ENCODE peak calls at places on chromosomes 4 and X, in four cellular contexts. One of them, this sample, is unnamed.

GRCh38 chrX:68177542-68177941 is 255.8 kb downstream of the OPHN1 start:
- DNase-seq in HCT116: no peak
- DNase-seq in uterus: no peak
- DNase-seq in GM12864: no peak
- DNase-seq in this sample: no peak

GRCh38 chrX:4588893-4589292 is 875.4 kb upstream of the PRKX start:
- DNase-seq in HCT116: no peak
- DNase-seq in uterus: no peak
- DNase-seq in GM12864: no peak
- DNase-seq in this sample: no peak

GRCh38 chrX:39627257-39627656 is 470.5 kb downstream of the BCOR start:
- DNase-seq in HCT116: no peak
- DNase-seq in uterus: no peak
- DNase-seq in GM12864: no peak
- DNase-seq in this sample: no peak

GRCh38 chrX:71910526-71911022 is at the start of gene NHSL2:
- DNase-seq in HCT116: no peak
- DNase-seq in uterus: peak
- DNase-seq in GM12864: no peak
- DNase-seq in this sample: no peak

GRCh38 chr4:122896270-122896669 is 26.1 kb downstream of the NUDT6 start:
- DNase-seq in HCT116: no peak
- DNase-seq in uterus: no peak
- DNase-seq in GM12864: no peak
- DNase-seq in this sample: no peak

GRCh38 chr4:41192136-41192535 is 22.2 kb downstream of the APBB2 start:
- DNase-seq in HCT116: no peak
- DNase-seq in uterus: no peak
- DNase-seq in GM12864: no peak
- DNase-seq in this sample: no peak

GRCh38 chr4:186203391-186203802 is 12.0 kb downstream of the CYP4V2 start:
- DNase-seq in HCT116: no peak
- DNase-seq in uterus: peak
- DNase-seq in GM12864: no peak
- DNase-seq in this sample: no peak

GRCh38 chr4:3096207-3096606 is 21.7 kb downstream of the HTT start:
- DNase-seq in HCT116: no peak
- DNase-seq in uterus: no peak
- DNase-seq in GM12864: no peak
- DNase-seq in this sample: no peak

GRCh38 chr4:176653406-176654220 is 139.1 kb downstream of the VEGFC start:
- DNase-seq in HCT116: no peak
- DNase-seq in uterus: no peak
- DNase-seq in GM12864: no peak
- DNase-seq in this sample: no peak

GRCh38 chr4:40325406-40326019 is 9.6 kb upstream of the CHRNA9 start:
- DNase-seq in HCT116: peak
- DNase-seq in uterus: peak
- DNase-seq in GM12864: no peak
- DNase-seq in this sample: no peak

GRCh38 chr4:73607375-73608026 is 12.7 kb downstream of the RASSF6 start:
- DNase-seq in HCT116: no peak
- DNase-seq in uterus: no peak
- DNase-seq in GM12864: no peak
- DNase-seq in this sample: no peak
- H3K4me3 ChIP-seq in HCT116: no peak
- H3K4me3 ChIP-seq in uterus: no peak
- H3K4me3 ChIP-seq in GM12864: no peak
- H3K4me3 ChIP-seq in this sample: no peak

DNA sequence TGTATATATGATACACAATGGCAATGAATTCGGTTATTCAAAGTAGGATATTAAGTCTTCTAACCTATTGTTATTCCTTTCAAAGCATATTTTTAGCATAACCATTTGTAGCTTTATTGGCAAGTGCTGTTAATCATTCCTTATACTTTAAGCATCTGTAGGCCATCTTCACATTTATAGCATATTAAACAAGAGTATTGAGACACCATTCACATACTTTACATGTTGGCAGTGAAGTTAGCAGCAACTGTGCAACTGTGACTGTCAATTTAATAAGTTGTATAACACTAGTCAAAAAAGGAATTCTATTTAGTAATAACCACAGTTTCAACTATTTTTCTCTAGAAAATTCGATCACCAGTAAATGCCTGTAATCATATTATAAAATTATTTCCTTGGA is 107.3 kb upstream of the MYOZ2 start:
- DNase-seq in HCT116: no peak
- DNase-seq in uterus: no peak
- DNase-seq in GM12864: no peak
- DNase-seq in this sample: no peak
- H3K4me3 ChIP-seq in HCT116: no peak
- H3K4me3 ChIP-seq in uterus: peak
- H3K4me3 ChIP-seq in GM12864: no peak
- H3K4me3 ChIP-seq in this sample: no peak

GRCh38 chr4:99471896-99472295 is 36.8 kb upstream of the ADH7 start:
- DNase-seq in HCT116: no peak
- DNase-seq in uterus: no peak
- DNase-seq in GM12864: no peak
- DNase-seq in this sample: no peak
- H3K4me3 ChIP-seq in HCT116: no peak
- H3K4me3 ChIP-seq in uterus: no peak
- H3K4me3 ChIP-seq in GM12864: no peak
- H3K4me3 ChIP-seq in this sample: no peak

DNA sequence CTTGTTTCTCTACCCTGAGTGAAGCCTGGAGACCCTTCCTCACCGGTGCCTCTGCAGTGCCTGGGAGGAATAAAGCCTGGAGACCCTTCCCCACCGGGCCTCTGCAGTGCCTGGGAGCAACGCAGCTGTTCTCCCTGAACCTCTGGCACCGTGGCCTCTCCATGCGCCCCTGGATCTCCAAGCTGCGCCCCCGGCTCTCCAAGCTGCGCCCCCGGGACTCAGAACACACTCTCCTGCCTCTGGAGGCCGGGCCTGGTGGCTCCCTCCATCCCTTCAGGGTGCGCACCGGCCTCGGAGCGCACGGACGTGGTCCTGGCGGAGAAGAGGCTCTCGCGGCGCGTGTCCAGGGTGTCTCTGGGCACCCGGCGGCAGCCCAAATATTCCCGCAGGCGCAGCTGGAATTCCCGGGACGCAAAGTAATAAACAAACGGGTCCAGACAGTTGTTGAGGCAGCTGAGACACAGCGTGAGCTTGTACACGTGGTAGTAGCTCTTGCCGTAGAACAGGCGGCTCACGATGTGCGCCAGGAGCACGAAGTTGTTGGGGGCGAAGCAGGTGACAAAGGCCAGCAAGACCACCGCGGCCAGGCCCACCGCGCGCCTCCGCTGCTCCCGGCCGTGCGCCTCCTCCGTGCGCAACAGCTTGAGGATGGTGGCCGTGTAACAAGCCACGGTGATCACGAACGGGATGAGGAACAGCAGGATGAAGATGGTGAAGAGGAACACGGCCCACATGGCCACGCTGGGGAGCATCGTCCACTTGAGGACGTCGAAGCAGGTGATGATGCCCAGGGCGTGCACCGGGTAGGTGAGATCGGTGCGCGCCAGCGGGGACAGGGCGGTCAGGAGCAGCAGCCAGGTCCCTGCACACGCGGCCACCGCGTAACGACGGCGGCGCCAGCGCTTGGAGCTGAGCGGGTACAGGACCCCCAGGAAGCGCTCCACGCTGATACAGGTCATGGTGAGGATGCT is 12.8 kb upstream of the ASMTL start:
- DNase-seq in HCT116: no peak
- DNase-seq in uterus: no peak
- DNase-seq in GM12864: no peak
- DNase-seq in this sample: peak
- H3K4me3 ChIP-seq in HCT116: no peak
- H3K4me3 ChIP-seq in uterus: no peak
- H3K4me3 ChIP-seq in GM12864: no peak
- H3K4me3 ChIP-seq in this sample: no peak